ENCODE peak calls at places on chromosomes 4 and X, in six cellular contexts. One of them, this sample, is unnamed.

GRCh38 chr4:21697583-21697982 is 251.0 kb downstream of the KCNIP4 start:
- DNase-seq in cardiac muscle cell: peak; percentile 11
- DNase-seq in ovary: peak; percentile 20
- DNase-seq in GM19239: no peak
- DNase-seq in smooth muscle cell of the brain vasculature: no peak
- DNase-seq in activated T-cell treated with anti-CD3 and anti-CD28 coated beads for 1 hour: no peak
- DNase-seq in this sample: peak; percentile 60

GRCh38 chr4:53734584-53735363 is 143.5 kb upstream of the LNX1 start:
- DNase-seq in cardiac muscle cell: peak; percentile 44
- DNase-seq in activated T-cell treated with anti-CD3 and anti-CD28 coated beads for 1 hour: no peak
- DNase-seq in GM19239: no peak
- DNase-seq in smooth muscle cell of the brain vasculature: no peak
- DNase-seq in ovary: no peak
- DNase-seq in this sample: no peak

GRCh38 chrX:137695405-137695804 is 129.5 kb downstream of the ZIC3 start:
- DNase-seq in GM19239: no peak
- DNase-seq in ovary: no peak
- DNase-seq in smooth muscle cell of the brain vasculature: no peak
- DNase-seq in activated T-cell treated with anti-CD3 and anti-CD28 coated beads for 1 hour: no peak
- DNase-seq in cardiac muscle cell: no peak
- DNase-seq in this sample: peak; percentile 14

GRCh38 chr4:80875642-80876041 is 154.9 kb upstream of the BMP3 start:
- DNase-seq in activated T-cell treated with anti-CD3 and anti-CD28 coated beads for 1 hour: no peak
- DNase-seq in cardiac muscle cell: no peak
- DNase-seq in ovary: no peak
- DNase-seq in smooth muscle cell of the brain vasculature: no peak
- DNase-seq in GM19239: peak; percentile 19
- DNase-seq in this sample: no peak

GRCh38 chr4:140363558-140363957 is 9.9 kb upstream of the SCOC start:
- DNase-seq in smooth muscle cell of the brain vasculature: no peak
- DNase-seq in GM19239: no peak
- DNase-seq in cardiac muscle cell: no peak
- DNase-seq in ovary: no peak
- DNase-seq in activated T-cell treated with anti-CD3 and anti-CD28 coated beads for 1 hour: no peak
- DNase-seq in this sample: no peak

GRCh38 chr4:142274137-142274536 is 572.0 kb downstream of the INPP4B start:
- DNase-seq in smooth muscle cell of the brain vasculature: no peak
- DNase-seq in GM19239: no peak
- DNase-seq in cardiac muscle cell: peak; percentile 16
- DNase-seq in ovary: no peak
- DNase-seq in activated T-cell treated with anti-CD3 and anti-CD28 coated beads for 1 hour: no peak
- DNase-seq in this sample: no peak

GRCh38 chr4:178970433-178971140 is 1528.3 kb upstream of the AGA start:
- DNase-seq in ovary: no peak
- DNase-seq in cardiac muscle cell: no peak
- DNase-seq in GM19239: no peak
- DNase-seq in activated T-cell treated with anti-CD3 and anti-CD28 coated beads for 1 hour: no peak
- DNase-seq in smooth muscle cell of the brain vasculature: no peak
- DNase-seq in this sample: no peak

GRCh38 chr4:109278594-109279031 is 23.8 kb downstream of the COL25A1 start:
- DNase-seq in smooth muscle cell of the brain vasculature: no peak
- DNase-seq in GM19239: no peak
- DNase-seq in activated T-cell treated with anti-CD3 and anti-CD28 coated beads for 1 hour: no peak
- DNase-seq in ovary: no peak
- DNase-seq in cardiac muscle cell: no peak
- DNase-seq in this sample: no peak

GRCh38 chr4:152935661-152936445 is at the start of gene FHDC1:
- DNase-seq in ovary: peak; percentile 28
- DNase-seq in activated T-cell treated with anti-CD3 and anti-CD28 coated beads for 1 hour: no peak
- DNase-seq in GM19239: no peak
- DNase-seq in smooth muscle cell of the brain vasculature: no peak
- DNase-seq in cardiac muscle cell: no peak
- DNase-seq in this sample: peak; percentile 89

GRCh38 chr4:140851032-140851636 is 94.9 kb upstream of the TBC1D9 start:
- DNase-seq in GM19239: peak; percentile 47
- DNase-seq in activated T-cell treated with anti-CD3 and anti-CD28 coated beads for 1 hour: no peak
- DNase-seq in smooth muscle cell of the brain vasculature: peak; percentile 44
- DNase-seq in ovary: peak; percentile 28
- DNase-seq in cardiac muscle cell: peak; percentile 78
- DNase-seq in this sample: peak; percentile 58

GRCh38 chr4:144782345-144782744 is 136.4 kb downstream of the HHIP start:
- DNase-seq in ovary: no peak
- DNase-seq in GM19239: no peak
- DNase-seq in cardiac muscle cell: peak; percentile 6
- DNase-seq in smooth muscle cell of the brain vasculature: no peak
- DNase-seq in activated T-cell treated with anti-CD3 and anti-CD28 coated beads for 1 hour: no peak
- DNase-seq in this sample: no peak

GRCh38 chr4:168514249-168514852 is 17.5 kb downstream of the PALLD start:
- DNase-seq in smooth muscle cell of the brain vasculature: peak; percentile 24
- DNase-seq in activated T-cell treated with anti-CD3 and anti-CD28 coated beads for 1 hour: no peak
- DNase-seq in ovary: no peak
- DNase-seq in cardiac muscle cell: peak; percentile 62
- DNase-seq in GM19239: no peak
- DNase-seq in this sample: no peak

GRCh38 chr4:18041114-18041513 is 19.6 kb upstream of the LCORL start:
- DNase-seq in smooth muscle cell of the brain vasculature: no peak
- DNase-seq in ovary: no peak
- DNase-seq in GM19239: no peak
- DNase-seq in cardiac muscle cell: peak; percentile 7
- DNase-seq in activated T-cell treated with anti-CD3 and anti-CD28 coated beads for 1 hour: no peak
- DNase-seq in this sample: peak; percentile 5

GRCh38 chrX:78659955-78660354 is 827 bp upstream of the RTL3 start:
- DNase-seq in GM19239: no peak
- DNase-seq in cardiac muscle cell: no peak
- DNase-seq in activated T-cell treated with anti-CD3 and anti-CD28 coated beads for 1 hour: no peak
- DNase-seq in smooth muscle cell of the brain vasculature: no peak
- DNase-seq in ovary: no peak
- DNase-seq in this sample: no peak

This sample was measured in ELF-1.